ENCODE peak calls at places on chromosomes 16 and 17, in six cellular contexts. One of them, this sample, is unnamed.
A peak's percentile ranks its signal among the peaks of the same experiment; 100 is the strongest.

GRCh38 chr16:85078176-85078700 is 34.0 kb downstream of the CIBAR2 start:
- DNase-seq in T-helper 1 cell: no peak
- DNase-seq in activated CD4-positive, CD25-positive, alpha-beta regulatory T cell treated with anti-CD3 and anti-CD28 coated beads, Interleukin-2, amount 50 U/mL, for 16 hours: no peak
- DNase-seq in transverse colon: no peak
- DNase-seq in left ventricle myocardium inferior: no peak
- DNase-seq in hepatocyte: no peak
- DNase-seq in this sample: no peak

GRCh38 chr16:56477096-56477878 is 25.9 kb downstream of the OGFOD1 start:
- DNase-seq in T-helper 1 cell: no peak
- DNase-seq in activated CD4-positive, CD25-positive, alpha-beta regulatory T cell treated with anti-CD3 and anti-CD28 coated beads, Interleukin-2, amount 50 U/mL, for 16 hours: no peak
- DNase-seq in transverse colon: no peak
- DNase-seq in left ventricle myocardium inferior: no peak
- DNase-seq in hepatocyte: peak; percentile 17
- DNase-seq in this sample: no peak

GRCh38 chr16:9092963-9093477 is 1.6 kb downstream of the HAPSTR1 start:
- DNase-seq in T-helper 1 cell: peak; percentile 14
- DNase-seq in activated CD4-positive, CD25-positive, alpha-beta regulatory T cell treated with anti-CD3 and anti-CD28 coated beads, Interleukin-2, amount 50 U/mL, for 16 hours: no peak
- DNase-seq in transverse colon: peak; percentile 42
- DNase-seq in left ventricle myocardium inferior: no peak
- DNase-seq in hepatocyte: peak; percentile 39
- DNase-seq in this sample: peak; percentile 40

GRCh38 chr17:27475981-27476895 is 20.0 kb downstream of the KSR1 start:
- DNase-seq in T-helper 1 cell: no peak
- DNase-seq in activated CD4-positive, CD25-positive, alpha-beta regulatory T cell treated with anti-CD3 and anti-CD28 coated beads, Interleukin-2, amount 50 U/mL, for 16 hours: no peak
- DNase-seq in transverse colon: no peak
- DNase-seq in left ventricle myocardium inferior: no peak
- DNase-seq in hepatocyte: no peak
- DNase-seq in this sample: peak; percentile 51

GRCh38 chr17:303161-303560 is 49.4 kb downstream of the RPH3AL start:
- DNase-seq in T-helper 1 cell: no peak
- DNase-seq in activated CD4-positive, CD25-positive, alpha-beta regulatory T cell treated with anti-CD3 and anti-CD28 coated beads, Interleukin-2, amount 50 U/mL, for 16 hours: no peak
- DNase-seq in transverse colon: no peak
- DNase-seq in left ventricle myocardium inferior: no peak
- DNase-seq in hepatocyte: no peak
- DNase-seq in this sample: no peak

GRCh38 chr16:12688972-12689850 is 114.5 kb downstream of the CPPED1 start:
- DNase-seq in T-helper 1 cell: no peak
- DNase-seq in activated CD4-positive, CD25-positive, alpha-beta regulatory T cell treated with anti-CD3 and anti-CD28 coated beads, Interleukin-2, amount 50 U/mL, for 16 hours: no peak
- DNase-seq in transverse colon: no peak
- DNase-seq in left ventricle myocardium inferior: no peak
- DNase-seq in hepatocyte: no peak
- DNase-seq in this sample: no peak

GRCh38 chr17:78745407-78746088 is 36.5 kb downstream of the CYTH1 start:
- DNase-seq in T-helper 1 cell: peak; percentile 38
- DNase-seq in activated CD4-positive, CD25-positive, alpha-beta regulatory T cell treated with anti-CD3 and anti-CD28 coated beads, Interleukin-2, amount 50 U/mL, for 16 hours: peak; percentile 51
- DNase-seq in transverse colon: no peak
- DNase-seq in left ventricle myocardium inferior: no peak
- DNase-seq in hepatocyte: peak; percentile 66
- DNase-seq in this sample: no peak

GRCh38 chr17:22171631-22172030 is 479.3 kb downstream of the KCNJ18 start:
- DNase-seq in T-helper 1 cell: no peak
- DNase-seq in activated CD4-positive, CD25-positive, alpha-beta regulatory T cell treated with anti-CD3 and anti-CD28 coated beads, Interleukin-2, amount 50 U/mL, for 16 hours: no peak
- DNase-seq in transverse colon: no peak
- DNase-seq in left ventricle myocardium inferior: no peak
- DNase-seq in hepatocyte: no peak
- DNase-seq in this sample: no peak

GRCh38 chr17:78411241-78411855 is 32.9 kb downstream of the PGS1 start:
- DNase-seq in T-helper 1 cell: no peak
- DNase-seq in activated CD4-positive, CD25-positive, alpha-beta regulatory T cell treated with anti-CD3 and anti-CD28 coated beads, Interleukin-2, amount 50 U/mL, for 16 hours: no peak
- DNase-seq in transverse colon: peak; percentile 70
- DNase-seq in left ventricle myocardium inferior: no peak
- DNase-seq in hepatocyte: peak; percentile 70
- DNase-seq in this sample: no peak

GRCh38 chr16:16828913-16829398 is 450.0 kb downstream of the NPIPA7 start:
- DNase-seq in T-helper 1 cell: no peak
- DNase-seq in activated CD4-positive, CD25-positive, alpha-beta regulatory T cell treated with anti-CD3 and anti-CD28 coated beads, Interleukin-2, amount 50 U/mL, for 16 hours: no peak
- DNase-seq in transverse colon: no peak
- DNase-seq in left ventricle myocardium inferior: no peak
- DNase-seq in hepatocyte: no peak
- DNase-seq in this sample: peak; percentile 15

GRCh38 chr17:45320931-45321461 is 4.2 kb upstream of the MAP3K14 start:
- DNase-seq in T-helper 1 cell: no peak
- DNase-seq in activated CD4-positive, CD25-positive, alpha-beta regulatory T cell treated with anti-CD3 and anti-CD28 coated beads, Interleukin-2, amount 50 U/mL, for 16 hours: no peak
- DNase-seq in transverse colon: no peak
- DNase-seq in left ventricle myocardium inferior: no peak
- DNase-seq in hepatocyte: peak; percentile 84
- DNase-seq in this sample: no peak

GRCh38 chr17:79942011-79942405 is 93.7 kb downstream of the TBC1D16 start:
- DNase-seq in T-helper 1 cell: no peak
- DNase-seq in activated CD4-positive, CD25-positive, alpha-beta regulatory T cell treated with anti-CD3 and anti-CD28 coated beads, Interleukin-2, amount 50 U/mL, for 16 hours: no peak
- DNase-seq in transverse colon: no peak
- DNase-seq in left ventricle myocardium inferior: peak; percentile 5
- DNase-seq in hepatocyte: no peak
- DNase-seq in this sample: no peak

GRCh38 chr17:40447148-40447644 is 3.9 kb downstream of the IGFBP4 start:
- DNase-seq in T-helper 1 cell: no peak
- DNase-seq in activated CD4-positive, CD25-positive, alpha-beta regulatory T cell treated with anti-CD3 and anti-CD28 coated beads, Interleukin-2, amount 50 U/mL, for 16 hours: no peak
- DNase-seq in transverse colon: no peak
- DNase-seq in left ventricle myocardium inferior: no peak
- DNase-seq in hepatocyte: no peak
- DNase-seq in this sample: no peak

GRCh38 chr17:78343099-78343432 is 16.8 kb downstream of the SOCS3 start:
- DNase-seq in T-helper 1 cell: no peak
- DNase-seq in activated CD4-positive, CD25-positive, alpha-beta regulatory T cell treated with anti-CD3 and anti-CD28 coated beads, Interleukin-2, amount 50 U/mL, for 16 hours: no peak
- DNase-seq in transverse colon: peak; percentile 60
- DNase-seq in left ventricle myocardium inferior: peak; percentile 80
- DNase-seq in hepatocyte: peak; percentile 72
- DNase-seq in this sample: no peak

This sample was measured in WERI-Rb-1.